ENCODE peak calls at places on chromosomes 12 and 14, in six cellular contexts. C is pancreas, P is heart left ventricle, Q is OCI-M1, Z is tibial nerve, E is cardiac fibroblast. O is an unnamed sample.
A peak's percentile ranks its signal among the peaks of the same experiment; 100 is the strongest.

GRCh38 chr12:21615441-21615840 is 10.8 kb upstream of the GYS2 start:
- DNase-seq in C (no peak), P (no peak), Q (peak; percentile 73), Z (no peak), E (no peak), O (no peak)

GRCh38 chr14:88490168-88490567 is 64.6 kb downstream of the PTPN21 start:
- DNase-seq in C (no peak), P (no peak), Q (no peak), Z (no peak), E (no peak), O (no peak)

GRCh38 chr12:110245278-110245868 is 35.7 kb upstream of the ATP2A2 start:
- DNase-seq in C (no peak), P (peak; percentile 77), Q (peak; percentile 60), Z (no peak), E (no peak), O (no peak)

GRCh38 chr12:77796775-77797174 is 33.9 kb upstream of the NAV3 start:
- DNase-seq in C (no peak), P (no peak), Q (no peak), Z (no peak), E (peak; percentile 36), O (peak; percentile 73)

GRCh38 chr12:71477046-71477445 is 37.4 kb downstream of the LGR5 start:
- DNase-seq in C (no peak), P (no peak), Q (no peak), Z (no peak), E (no peak), O (no peak)

GRCh38 chr14:61308198-61308597 is 13.2 kb upstream of the PRKCH start:
- DNase-seq in C (no peak), P (no peak), Q (no peak), Z (no peak), E (peak; percentile 15), O (no peak)

GRCh38 chr12:83827860-83828259 is 1084.7 kb downstream of the SLC6A15 start:
- DNase-seq in C (no peak), P (no peak), Q (peak; percentile 5), Z (no peak), E (peak; percentile 4), O (no peak)

GRCh38 chr14:30462358-30462757 is 96.6 kb upstream of the G2E3 start:
- DNase-seq in C (no peak), P (no peak), Q (no peak), Z (no peak), E (no peak), O (no peak)

GRCh38 chr12:75798527-75798926 is 233.0 kb downstream of the PHLDA1 start:
- DNase-seq in C (no peak), P (no peak), Q (no peak), Z (no peak), E (no peak), O (no peak)